ENCODE peak calls at places on chromosome 1, in seven cellular contexts. One of them, this sample, is unnamed.

GRCh38 chr1:174040387-174040786 is 18.2 kb upstream of the RC3H1 start:
- DNase-seq in HL-60: no peak
- DNase-seq in stomach: no peak
- DNase-seq in GM23338: no peak
- DNase-seq in esophagus muscularis mucosa: no peak
- DNase-seq in transverse colon: no peak
- DNase-seq in GM12891: no peak
- DNase-seq in this sample: no peak

GRCh38 chr1:205262706-205263105 is 35.0 kb downstream of the TMCC2 start:
- DNase-seq in GM23338: no peak
- DNase-seq in GM12891: no peak
- DNase-seq in HL-60: peak
- DNase-seq in stomach: no peak
- DNase-seq in esophagus muscularis mucosa: no peak
- DNase-seq in transverse colon: no peak
- DNase-seq in this sample: no peak

GRCh38 chr1:64417828-64418227 is 52.1 kb upstream of the CACHD1 start:
- DNase-seq in GM12891: no peak
- DNase-seq in transverse colon: no peak
- DNase-seq in stomach: no peak
- DNase-seq in esophagus muscularis mucosa: no peak
- DNase-seq in GM23338: no peak
- DNase-seq in HL-60: no peak
- DNase-seq in this sample: no peak

GRCh38 chr1:205248793-205249601 is 21.3 kb downstream of the TMCC2 start:
- DNase-seq in esophagus muscularis mucosa: no peak
- DNase-seq in GM23338: no peak
- DNase-seq in GM12891: no peak
- DNase-seq in transverse colon: peak
- DNase-seq in HL-60: no peak
- DNase-seq in stomach: peak
- DNase-seq in this sample: no peak

GRCh38 chr1:93207211-93207610 is 26.7 kb downstream of the CCDC18 start:
- DNase-seq in HL-60: no peak
- DNase-seq in esophagus muscularis mucosa: no peak
- DNase-seq in transverse colon: no peak
- DNase-seq in GM23338: no peak
- DNase-seq in stomach: no peak
- DNase-seq in GM12891: no peak
- DNase-seq in this sample: no peak

GRCh38 chr1:166933633-166934032 is 41.7 kb downstream of the ILDR2 start:
- DNase-seq in esophagus muscularis mucosa: no peak
- DNase-seq in GM23338: no peak
- DNase-seq in HL-60: no peak
- DNase-seq in transverse colon: no peak
- DNase-seq in stomach: no peak
- DNase-seq in GM12891: no peak
- DNase-seq in this sample: no peak

GRCh38 chr1:218034464-218034863 is 250.6 kb upstream of the RRP15 start:
- DNase-seq in GM12891: no peak
- DNase-seq in transverse colon: no peak
- DNase-seq in GM23338: peak
- DNase-seq in esophagus muscularis mucosa: no peak
- DNase-seq in HL-60: no peak
- DNase-seq in stomach: no peak
- DNase-seq in this sample: no peak

GRCh38 chr1:79197421-79197820 is 190.9 kb upstream of the ADGRL4 start:
- DNase-seq in transverse colon: no peak
- DNase-seq in HL-60: no peak
- DNase-seq in esophagus muscularis mucosa: no peak
- DNase-seq in GM23338: peak
- DNase-seq in GM12891: no peak
- DNase-seq in stomach: no peak
- DNase-seq in this sample: no peak

GRCh38 chr1:1841575-1841991 is 49.3 kb downstream of the GNB1 start:
- DNase-seq in HL-60: no peak
- DNase-seq in transverse colon: no peak
- DNase-seq in GM23338: no peak
- DNase-seq in GM12891: no peak
- DNase-seq in stomach: no peak
- DNase-seq in esophagus muscularis mucosa: no peak
- DNase-seq in this sample: no peak

DNA sequence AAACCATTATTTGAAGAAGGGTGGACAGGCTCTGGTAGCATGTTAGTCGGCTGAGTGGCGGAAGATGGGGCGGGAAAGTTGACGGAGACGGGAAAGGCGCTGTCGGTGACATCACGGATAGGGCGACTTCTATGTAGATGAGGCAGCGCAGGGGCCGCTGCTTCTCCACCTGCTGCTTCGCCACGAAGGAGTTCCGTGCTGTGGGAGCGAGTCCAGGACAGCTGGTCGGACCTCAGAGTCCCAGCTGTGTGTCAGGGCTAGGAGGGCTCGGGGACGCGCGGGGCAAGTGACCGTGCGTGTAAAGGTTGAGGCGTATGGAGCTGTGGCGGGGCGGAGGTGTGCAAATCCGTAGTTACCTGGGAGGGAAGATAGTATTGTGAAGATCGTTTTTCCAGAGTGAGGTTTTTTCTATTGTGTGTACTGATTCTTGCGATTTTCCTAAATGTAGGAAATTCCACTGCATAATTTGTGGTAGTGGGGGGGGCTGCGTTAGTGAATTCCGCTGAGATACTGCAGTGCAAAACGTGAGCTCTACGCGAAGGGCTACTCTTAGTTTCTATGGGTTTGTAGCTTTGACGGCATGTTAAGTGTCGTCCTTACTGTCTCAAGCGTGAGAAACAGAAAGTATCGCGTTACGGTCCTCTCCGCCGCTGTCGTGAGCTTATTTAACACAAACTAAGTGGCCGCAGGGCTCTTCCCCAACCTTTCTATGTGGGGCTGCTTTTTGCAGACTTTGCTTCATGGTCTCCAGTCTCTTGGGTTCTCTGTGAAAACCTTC is 111.2 kb upstream of the NBPF11 start:
- DNase-seq in esophagus muscularis mucosa: peak
- DNase-seq in GM23338: peak
- DNase-seq in transverse colon: peak
- DNase-seq in GM12891: peak
- DNase-seq in HL-60: peak
- DNase-seq in stomach: peak
- DNase-seq in this sample: peak
- TF ChIP-seq POLR2AphosphoS5 in esophagus muscularis mucosa: peak
- TF ChIP-seq POLR2AphosphoS5 in GM23338: peak
- TF ChIP-seq POLR2AphosphoS5 in transverse colon: peak
- TF ChIP-seq POLR2AphosphoS5 in GM12891: peak
- TF ChIP-seq POLR2AphosphoS5 in HL-60: peak
- TF ChIP-seq POLR2AphosphoS5 in stomach: peak
- TF ChIP-seq POLR2AphosphoS5 in this sample: peak

DNA sequence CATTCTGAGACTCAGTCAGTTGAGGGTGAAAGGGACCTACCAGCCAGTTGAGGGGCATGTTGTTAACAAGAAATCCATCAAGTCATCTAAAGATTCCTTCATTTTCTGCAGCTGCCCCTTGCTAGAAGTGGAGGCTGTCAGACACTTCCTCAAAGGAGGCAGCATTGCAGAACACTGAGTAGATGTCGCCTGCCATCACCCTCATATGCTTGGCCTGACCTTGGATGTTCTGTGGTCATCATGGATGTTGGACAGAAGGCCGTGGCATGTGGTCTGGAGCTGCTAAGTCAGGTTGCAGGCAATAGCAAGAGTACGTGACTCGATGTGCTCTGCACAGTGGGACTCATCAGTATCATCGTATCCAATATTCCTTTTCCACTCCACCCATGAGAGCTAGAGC is 70.6 kb downstream of the GATAD2B start:
- DNase-seq in transverse colon: no peak
- DNase-seq in stomach: no peak
- DNase-seq in GM23338: no peak
- DNase-seq in esophagus muscularis mucosa: no peak
- DNase-seq in GM12891: no peak
- DNase-seq in HL-60: peak
- DNase-seq in this sample: no peak
- TF ChIP-seq POLR2AphosphoS5 in transverse colon: no peak
- TF ChIP-seq POLR2AphosphoS5 in stomach: no peak
- TF ChIP-seq POLR2AphosphoS5 in GM23338: no peak
- TF ChIP-seq POLR2AphosphoS5 in esophagus muscularis mucosa: no peak
- TF ChIP-seq POLR2AphosphoS5 in GM12891: no peak
- TF ChIP-seq POLR2AphosphoS5 in HL-60: no peak
- TF ChIP-seq POLR2AphosphoS5 in this sample: no peak

GRCh38 chr1:155856975-155857930 is at the start of gene GON4L:
- DNase-seq in transverse colon: peak
- DNase-seq in stomach: peak
- DNase-seq in GM12891: peak
- DNase-seq in esophagus muscularis mucosa: peak
- DNase-seq in HL-60: peak
- DNase-seq in GM23338: peak
- DNase-seq in this sample: peak

GRCh38 chr1:155860939-155861496 is 1.7 kb downstream of the SYT11 start:
- DNase-seq in esophagus muscularis mucosa: no peak
- DNase-seq in GM12891: no peak
- DNase-seq in transverse colon: no peak
- DNase-seq in GM23338: peak
- DNase-seq in HL-60: no peak
- DNase-seq in stomach: no peak
- DNase-seq in this sample: no peak

GRCh38 chr1:155859234-155859829 is at the start of gene SYT11:
- DNase-seq in stomach: peak
- DNase-seq in GM12891: peak
- DNase-seq in HL-60: peak
- DNase-seq in GM23338: peak
- DNase-seq in esophagus muscularis mucosa: peak
- DNase-seq in transverse colon: peak
- DNase-seq in this sample: peak

GRCh38 chr1:155858805-155859233 is 548 bp upstream of the SYT11 start:
- DNase-seq in stomach: no peak
- DNase-seq in GM12891: no peak
- DNase-seq in esophagus muscularis mucosa: no peak
- DNase-seq in GM23338: no peak
- DNase-seq in HL-60: peak
- DNase-seq in transverse colon: peak
- DNase-seq in this sample: no peak

DNA sequence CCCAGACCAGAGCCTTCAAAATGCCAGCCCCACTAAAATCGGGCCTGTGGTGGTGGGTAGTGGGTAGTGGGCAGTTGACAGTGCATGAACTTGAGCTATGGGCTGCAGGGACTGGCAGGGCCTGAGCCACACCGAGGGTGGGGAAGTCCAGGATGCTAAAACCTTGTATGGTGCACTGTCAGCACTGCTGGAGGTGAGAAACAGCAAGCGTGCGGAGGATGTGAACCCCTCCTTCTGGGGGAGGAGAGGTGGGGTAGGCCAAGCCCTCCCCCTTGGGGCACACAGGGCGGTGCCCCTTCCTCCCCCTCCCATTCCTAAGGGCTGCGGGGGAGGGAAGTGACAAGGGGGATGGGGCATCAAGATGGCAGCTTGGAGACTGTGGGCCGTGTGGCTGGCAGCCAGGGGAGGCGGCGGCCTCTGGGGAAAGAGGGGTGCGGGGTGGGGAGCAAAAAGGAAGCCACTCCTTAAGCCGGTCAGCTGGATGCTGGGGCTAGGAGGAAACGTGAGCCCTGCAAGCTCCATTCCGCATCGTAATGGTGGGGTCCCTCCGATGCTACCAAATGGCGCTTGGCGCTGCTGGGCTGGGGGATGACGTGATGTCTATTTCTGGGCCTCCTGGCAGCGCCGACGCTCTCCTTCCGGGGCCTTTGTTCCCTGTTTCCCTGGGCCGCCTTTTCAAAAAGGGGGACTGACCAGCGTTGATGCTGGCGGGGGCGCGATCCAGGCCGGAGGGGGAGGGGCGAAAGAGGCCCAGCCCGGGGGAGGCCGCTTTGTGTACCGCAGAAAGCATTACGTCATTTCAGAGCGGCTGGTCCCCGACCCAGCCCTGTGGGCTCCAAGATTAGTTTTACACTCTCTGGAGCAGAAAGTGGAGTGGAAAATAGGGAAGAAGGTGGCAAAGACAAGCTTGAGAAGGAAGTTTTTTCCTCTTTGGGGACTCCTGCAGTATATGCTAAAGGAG is 794 bp downstream of the SYT11 start:
- DNase-seq in transverse colon: peak
- DNase-seq in HL-60: peak
- DNase-seq in stomach: peak
- DNase-seq in GM12891: peak
- DNase-seq in esophagus muscularis mucosa: no peak
- DNase-seq in GM23338: peak
- DNase-seq in this sample: peak
- TF ChIP-seq POLR2AphosphoS5 in transverse colon: peak
- TF ChIP-seq POLR2AphosphoS5 in HL-60: no peak
- TF ChIP-seq POLR2AphosphoS5 in stomach: no peak
- TF ChIP-seq POLR2AphosphoS5 in GM12891: peak
- TF ChIP-seq POLR2AphosphoS5 in esophagus muscularis mucosa: peak
- TF ChIP-seq POLR2AphosphoS5 in GM23338: peak
- TF ChIP-seq POLR2AphosphoS5 in this sample: no peak

GRCh38 chr1:97091679-97092078 is 370.1 kb downstream of the PTBP2 start:
- DNase-seq in HL-60: no peak
- DNase-seq in GM23338: no peak
- DNase-seq in esophagus muscularis mucosa: no peak
- DNase-seq in transverse colon: no peak
- DNase-seq in stomach: no peak
- DNase-seq in GM12891: no peak
- DNase-seq in this sample: no peak

GRCh38 chr1:97095764-97096163 is 374.2 kb downstream of the PTBP2 start:
- DNase-seq in HL-60: no peak
- DNase-seq in transverse colon: no peak
- DNase-seq in GM12891: no peak
- DNase-seq in GM23338: no peak
- DNase-seq in esophagus muscularis mucosa: no peak
- DNase-seq in stomach: no peak
- DNase-seq in this sample: no peak

GRCh38 chr1:97093742-97094141 is 372.2 kb downstream of the PTBP2 start:
- DNase-seq in HL-60: no peak
- DNase-seq in GM23338: no peak
- DNase-seq in esophagus muscularis mucosa: no peak
- DNase-seq in stomach: no peak
- DNase-seq in GM12891: no peak
- DNase-seq in transverse colon: no peak
- DNase-seq in this sample: no peak

GRCh38 chr1:97092824-97093223 is 371.2 kb downstream of the PTBP2 start:
- DNase-seq in GM23338: no peak
- DNase-seq in esophagus muscularis mucosa: no peak
- DNase-seq in HL-60: no peak
- DNase-seq in stomach: no peak
- DNase-seq in transverse colon: no peak
- DNase-seq in GM12891: no peak
- DNase-seq in this sample: no peak

DNA sequence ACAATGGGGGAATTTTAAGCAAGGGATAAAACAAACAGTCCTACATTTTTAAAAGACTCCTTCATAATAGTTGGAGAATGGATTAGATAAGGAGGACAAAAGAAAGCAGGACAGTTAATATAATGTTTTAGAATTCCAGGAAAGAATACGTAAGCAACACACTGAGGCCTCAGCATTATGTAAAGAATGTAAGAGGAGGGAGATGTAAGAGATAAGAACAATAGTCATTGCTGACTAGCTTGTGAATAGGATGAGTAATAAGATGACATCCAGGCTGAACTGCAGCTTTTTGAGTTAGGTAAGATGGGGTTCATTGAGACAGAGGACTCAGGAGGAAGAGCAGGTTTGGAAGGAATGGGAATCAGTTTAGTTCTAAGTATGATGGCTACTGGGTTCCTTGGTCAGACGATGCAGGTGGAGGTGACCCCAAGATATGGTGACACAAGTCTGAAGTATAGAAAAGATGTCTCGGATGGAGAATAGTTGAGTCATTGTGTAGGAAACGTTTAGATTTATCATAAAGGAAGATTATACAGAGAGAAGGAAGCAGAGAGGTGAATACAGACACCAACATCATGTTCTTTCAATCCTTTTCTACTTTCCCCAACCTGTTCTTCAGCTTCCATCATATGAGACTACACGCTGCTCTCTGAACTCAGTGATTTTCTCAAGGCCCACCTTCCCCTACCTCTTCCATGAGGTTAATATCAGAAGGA is 372.8 kb downstream of the PTBP2 start:
- DNase-seq in GM23338: no peak
- DNase-seq in stomach: no peak
- DNase-seq in transverse colon: no peak
- DNase-seq in esophagus muscularis mucosa: no peak
- DNase-seq in HL-60: no peak
- DNase-seq in GM12891: no peak
- DNase-seq in this sample: no peak
- TF ChIP-seq POLR2AphosphoS5 in GM23338: no peak
- TF ChIP-seq POLR2AphosphoS5 in stomach: no peak
- TF ChIP-seq POLR2AphosphoS5 in transverse colon: no peak
- TF ChIP-seq POLR2AphosphoS5 in esophagus muscularis mucosa: no peak
- TF ChIP-seq POLR2AphosphoS5 in HL-60: no peak
- TF ChIP-seq POLR2AphosphoS5 in GM12891: no peak
- TF ChIP-seq POLR2AphosphoS5 in this sample: no peak

This sample was measured in GM12892.